ENCODE peak calls at places on chromosomes 11 and 22, in five cellular contexts. M is BJ, I is Panc1, X is right atrium auricular region, Z is amniotic stem cell. O is an unnamed sample.

GRCh38 chr11:22832315-22833041 is 2.9 kb upstream of the SVIP start:
- DNase-seq in M (no peak), I (no peak), X (no peak), Z (no peak), O (no peak)

GRCh38 chr22:28995551-28995950 is 66.1 kb downstream of the C22orf31 start:
- DNase-seq in M (no peak), I (no peak), X (no peak), Z (no peak), O (no peak)

GRCh38 chr11:131841028-131841427 is 470.6 kb downstream of the NTM start:
- DNase-seq in M (no peak), I (no peak), X (no peak), Z (no peak), O (no peak)

GRCh38 chr11:64752106-64752970 is 7.4 kb downstream of the PYGM start:
- DNase-seq in M (no peak), I (no peak), X (no peak), Z (no peak), O (no peak)

GRCh38 chr11:95521862-95522261 is 267.7 kb downstream of the FAM76B start:
- DNase-seq in M (no peak), I (no peak), X (no peak), Z (no peak), O (no peak)

GRCh38 chr22:37363593-37363992 is 63.7 kb downstream of the ELFN2 start:
- DNase-seq in M (no peak), I (no peak), X (no peak), Z (no peak), O (no peak)

GRCh38 chr11:72378704-72379383 is 55.5 kb downstream of the CLPB start:
- DNase-seq in M (no peak), I (no peak), X (peak; percentile 82), Z (no peak), O (peak; percentile 18)

GRCh38 chr22:49380095-49380827 is 447.4 kb downstream of the BRD1 start:
- DNase-seq in M (no peak), I (no peak), X (peak; percentile 5), Z (no peak), O (no peak)

GRCh38 chr11:111923951-111924350 is 5.2 kb downstream of the C11orf52 start:
- DNase-seq in M (no peak), I (no peak), X (no peak), Z (no peak), O (no peak)

GRCh38 chr11:103850419-103851165 is 185.8 kb upstream of the DDI1 start:
- DNase-seq in M (no peak), I (no peak), X (no peak), Z (no peak), O (no peak)

GRCh38 chr11:122743949-122744876 is 88.7 kb downstream of the UBASH3B start:
- DNase-seq in M (no peak), I (no peak), X (no peak), Z (no peak), O (no peak)

GRCh38 chr22:49334589-49334873 is 493.1 kb downstream of the BRD1 start:
- DNase-seq in M (no peak), I (no peak), X (no peak), Z (no peak), O (no peak)

GRCh38 chr22:42928969-42929837 is 72.1 kb upstream of the ARFGAP3 start:
- DNase-seq in M (no peak), I (no peak), X (peak; percentile 84), Z (no peak), O (no peak)

GRCh38 chr11:107457205-107457557 is 444 bp downstream of the CWF19L2 start:
- DNase-seq in M (no peak), I (peak; percentile 12), X (no peak), Z (no peak), O (no peak)

GRCh38 chr22:40026641-40027040 is 31.9 kb downstream of the FAM83F start:
- DNase-seq in M (no peak), I (no peak), X (no peak), Z (no peak), O (no peak)

GRCh38 chr11:69721061-69721460 is 17.2 kb upstream of the FGF19 start:
- DNase-seq in M (no peak), I (no peak), X (no peak), Z (no peak), O (no peak)

O was measured in AG09309.